ENCODE peak calls at places on chromosomes 13 and 19, in ten cellular contexts. B is upper lobe of right lung, P is colonic mucosa, Y is stomach, C is heart left ventricle, O is psoas muscle, X is thoracic aorta, A is astrocyte, S is mammary epithelial cell, J is endodermal cell. U is an unnamed sample. For H3K27me3 and H3K36me3, the result is how much of the 10 kb centered on the place peaks cover.

GRCh38 chr13:110812111-110812868 is 98.8 kb downstream of the ING1 start:
- DNase-seq in P (no peak), B (peak), S (no peak), O (no peak), A (peak), Y (no peak), C (no peak), X (no peak), J (peak), U (no peak)

GRCh38 chr19:48244289-48244688 is 11.4 kb downstream of the CARD8 start:
- DNase-seq in A (no peak), B (no peak), Y (no peak), J (no peak), X (no peak), C (no peak), P (no peak), O (no peak), S (no peak), U (no peak)

GRCh38 chr13:80337011-80337688 is 3.8 kb downstream of the SPRY2 start:
- DNase-seq in X (no peak), Y (no peak), A (no peak), O (no peak), P (peak), B (no peak), C (no peak), S (peak), J (peak), U (no peak)

GRCh38 chr13:95745752-95746151 is 68.8 kb downstream of the DNAJC3 start:
- DNase-seq in X (no peak), B (no peak), J (no peak), A (no peak), P (no peak), O (no peak), C (no peak), S (no peak), Y (no peak), U (no peak)

GRCh38 chr19:16096281-16096855 is 15.3 kb upstream of the RAB8A start:
- DNase-seq in X (no peak), P (no peak), S (no peak), B (no peak), O (no peak), J (no peak), A (no peak), C (no peak), Y (no peak), U (no peak)

GRCh38 chr19:17180997-17181702 is 34.0 kb upstream of the USE1 start:
- DNase-seq in O (no peak), X (no peak), Y (no peak), J (peak), A (no peak), C (no peak), S (no peak), B (no peak), P (no peak), U (no peak)

GRCh38 chr19:4567584-4568071 is 8.1 kb upstream of the SEMA6B start:
- DNase-seq in A (no peak), B (peak), J (peak), O (peak), X (no peak), C (peak), Y (peak), S (no peak), P (peak), U (peak)

GRCh38 chr13:43284162-43284561 is 260.8 kb downstream of the DNAJC15 start:
- DNase-seq in Y (no peak), O (no peak), J (no peak), X (no peak), B (no peak), C (no peak), A (peak), S (peak), P (no peak), U (no peak)

GRCh38 chr13:78160793-78161192 is 242.2 kb upstream of the EDNRB start:
- DNase-seq in O (no peak), P (no peak), C (no peak), Y (no peak), B (no peak), S (peak), A (peak), X (no peak), J (no peak), U (no peak)

GRCh38 chr13:98022210-98022609 is 68.7 kb downstream of the IPO5 start:
- DNase-seq in O (no peak), A (peak), S (peak), C (no peak), X (no peak), Y (no peak), P (no peak), B (no peak), J (no peak), U (peak)

GRCh38 chr19:4524808-4525562 is 6.7 kb upstream of the PLIN4 start:
- DNase-seq in X (no peak), J (peak), Y (peak), S (peak), A (no peak), O (peak), P (peak), C (peak), B (peak), U (peak)

GRCh38 chr13:98327326-98328314 is 150.6 kb upstream of the RNF113B start:
- DNase-seq in A (peak), O (no peak), P (no peak), C (no peak), B (no peak), J (peak), S (no peak), X (no peak), Y (no peak), U (no peak)

GRCh38 chr19:19406878-19407639 is 1.6 kb downstream of the GATAD2A start:
- DNase-seq in A (peak), B (no peak), P (peak), O (no peak), Y (peak), S (peak), X (no peak), C (no peak), J (no peak), U (peak)

GRCh38 chr13:94917814-94918213 is 205.5 kb upstream of the SOX21 start:
- DNase-seq in A (no peak), C (no peak), X (no peak), P (no peak), O (no peak), Y (no peak), B (no peak), J (peak), S (no peak), U (no peak)

DNA sequence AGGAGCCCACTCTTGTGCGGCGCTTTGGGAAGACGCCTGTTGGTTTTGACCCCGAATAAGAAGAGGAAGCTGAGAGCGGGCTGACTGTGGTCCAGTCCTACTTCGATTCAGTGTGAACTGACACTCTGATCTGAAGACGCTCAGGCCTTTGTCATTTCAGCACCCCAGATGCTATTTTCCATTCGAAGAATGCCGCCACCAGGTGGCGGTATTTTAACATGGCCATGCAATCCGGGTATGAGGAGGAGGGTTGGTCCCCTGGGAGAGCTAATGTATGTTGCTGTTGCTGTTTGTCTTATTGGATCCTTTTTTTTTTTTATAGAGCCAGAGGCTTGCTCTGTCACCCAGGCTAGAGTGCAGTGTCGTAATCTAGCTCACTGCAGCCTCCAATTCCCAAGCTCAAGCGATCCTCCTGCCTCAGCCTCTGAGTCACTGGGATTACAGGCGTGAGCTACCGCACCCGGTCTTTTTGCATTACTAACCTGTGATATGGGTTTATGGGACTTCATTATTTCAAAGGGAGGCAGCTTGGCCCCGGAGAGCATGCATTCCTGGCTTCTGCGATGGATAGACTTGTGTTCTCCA is 803 bp upstream of the TIMM44 start:
- DNase-seq in A (peak), J (peak), X (peak), Y (peak), S (peak), B (peak), C (peak), P (peak), O (peak), U (peak)
- H3K4me3 ChIP-seq in A (peak), J (peak), X (peak), Y (peak), S (peak), B (peak), C (peak), P (peak), O (peak), U (peak)

GRCh38 chr13:71028884-71029283 is 838.1 kb downstream of the DACH1 start:
- DNase-seq in S (no peak), B (no peak), C (no peak), X (no peak), Y (no peak), A (no peak), J (no peak), P (no peak), O (no peak), U (no peak)
- H3K27me3 ChIP-seq in S (under half), B (under half), C (under half), X (under half), Y (under half), A (under half), J (under half), P (under half), O (under half), U (under half)

DNA sequence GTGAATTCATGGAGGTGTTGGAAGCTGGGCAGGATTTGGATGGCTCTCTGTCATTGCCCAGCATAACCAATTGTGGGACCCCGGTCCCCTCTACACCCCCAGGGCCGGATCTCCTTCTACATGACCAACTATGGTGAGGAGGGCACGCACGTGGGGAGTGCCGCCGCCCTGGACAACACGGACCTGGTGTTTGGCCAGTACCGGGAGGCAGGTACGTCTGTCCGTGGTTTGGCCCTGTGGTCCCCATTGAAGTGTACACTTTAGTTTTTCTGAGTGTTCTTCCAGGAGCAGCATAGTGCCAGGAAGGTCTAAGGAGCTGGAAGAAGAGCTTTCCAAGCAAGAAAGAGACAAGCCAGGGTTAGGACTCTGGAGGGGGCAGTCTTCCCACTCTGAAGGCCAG is 13.2 kb downstream of the B3GNT8 start:
- DNase-seq in O (no peak), X (no peak), J (no peak), A (no peak), C (no peak), Y (no peak), S (no peak), B (no peak), P (no peak), U (no peak)
- H3K36me3 ChIP-seq in O (half or more), X (half or more), J (under half), A (under half), C (half or more), Y (half or more), S (under half), B (half or more), P (under half), U (under half)

GRCh38 chr19:51124216-51124615 is 490 bp upstream of the SIGLEC9 start:
- DNase-seq in S (no peak), C (no peak), B (peak), J (no peak), Y (no peak), P (no peak), A (no peak), O (no peak), X (no peak), U (no peak)

GRCh38 chr19:51121257-51121656 is 3.4 kb upstream of the SIGLEC9 start:
- DNase-seq in Y (no peak), J (no peak), A (no peak), B (no peak), C (no peak), X (no peak), S (no peak), P (no peak), O (no peak), U (no peak)

GRCh38 chr19:51123381-51124186 is 1.1 kb upstream of the SIGLEC9 start:
- DNase-seq in B (peak), P (no peak), J (no peak), O (no peak), A (no peak), X (no peak), C (no peak), Y (peak), S (no peak), U (no peak)

GRCh38 chr19:51124729-51125128 is at the start of gene SIGLEC9:
- DNase-seq in C (peak), B (peak), P (no peak), A (no peak), X (no peak), Y (no peak), J (no peak), S (no peak), O (peak), U (no peak)

DNA sequence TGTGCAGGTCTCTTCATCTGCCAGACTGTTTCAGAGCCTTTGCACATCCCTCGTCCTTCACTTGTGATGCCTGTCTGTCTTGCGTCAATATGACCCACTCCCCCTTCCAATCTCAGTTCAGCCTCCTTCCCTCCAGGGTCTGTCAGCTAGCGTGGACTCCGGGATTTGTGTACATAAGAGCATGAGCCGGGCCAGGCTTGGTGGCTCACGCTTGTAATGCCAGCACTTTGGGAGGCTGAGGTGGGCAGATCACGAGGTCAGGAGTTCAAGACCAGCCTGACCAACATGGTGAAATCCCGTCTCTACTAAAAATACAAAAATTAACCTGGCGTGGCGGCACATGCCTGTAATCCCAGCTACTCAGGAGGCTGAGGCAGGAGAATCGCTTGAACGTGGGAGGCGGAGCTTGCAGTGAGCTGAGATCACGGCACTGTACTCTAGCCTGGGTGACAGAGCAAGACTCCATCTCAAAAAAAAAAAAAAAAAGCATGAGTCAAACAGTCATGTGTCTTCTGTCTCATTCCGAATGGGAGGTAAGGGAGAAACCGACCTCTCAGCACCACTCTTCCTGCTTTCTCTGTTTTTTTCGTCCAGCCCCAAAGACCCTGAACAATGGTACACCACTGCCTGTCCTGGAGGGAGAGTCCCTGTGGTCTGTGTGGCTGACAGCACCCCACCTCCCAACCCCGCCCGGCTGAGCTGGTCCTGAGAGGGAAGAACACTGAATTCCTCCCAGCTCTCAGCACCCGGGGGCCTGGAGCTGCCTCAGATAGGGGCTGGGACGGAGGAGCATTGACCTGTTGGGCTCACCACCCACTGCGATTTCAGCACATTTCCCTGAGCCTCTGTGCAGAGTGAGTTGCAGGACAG is 2.4 kb upstream of the SIGLEC9 start:
- DNase-seq in O (no peak), X (no peak), S (peak), A (no peak), Y (no peak), B (no peak), C (no peak), P (no peak), J (no peak), U (no peak)
- H3K4me3 ChIP-seq in O (no peak), X (peak), S (no peak), A (no peak), Y (no peak), B (peak), C (no peak), P (no peak), J (no peak), U (no peak)

GRCh38 chr19:1015782-1016646 is 4.9 kb downstream of the TMEM259 start:
- DNase-seq in S (no peak), X (no peak), A (no peak), Y (no peak), O (no peak), J (no peak), B (no peak), P (no peak), C (no peak), U (no peak)
- H3K27me3 ChIP-seq in S (under half), X (under half), A (under half), Y (under half), O (under half), J (under half), B (under half), P (under half), C (under half), U (under half)

GRCh38 chr13:45341799-45342584 is 1.0 kb upstream of the TPT1 start:
- DNase-seq in P (peak), Y (peak), B (peak), C (no peak), O (peak), A (no peak), X (peak), J (no peak), S (peak), U (no peak)

GRCh38 chr13:45339867-45340266 is 1.1 kb downstream of the TPT1 start:
- DNase-seq in C (no peak), J (no peak), A (no peak), P (no peak), S (no peak), X (no peak), Y (no peak), O (no peak), B (no peak), U (no peak)

GRCh38 chr13:45341034-45341798 is at the start of gene TPT1:
- DNase-seq in Y (peak), X (peak), A (peak), B (peak), S (peak), C (peak), P (peak), J (peak), O (peak), U (peak)

GRCh38 chr13:45339399-45339798 is 1.6 kb downstream of the TPT1 start:
- DNase-seq in O (no peak), S (no peak), P (no peak), Y (no peak), B (no peak), C (no peak), X (no peak), A (no peak), J (no peak), U (no peak)

GRCh38 chr13:45340422-45341033 is 455 bp downstream of the TPT1 start:
- DNase-seq in X (peak), P (peak), O (peak), Y (peak), B (peak), A (peak), S (peak), J (peak), C (peak), U (peak)
- H3K36me3 ChIP-seq in X (under half), P (under half), O (half or more), Y (half or more), B (under half), A (under half), S (under half), J (half or more), C (half or more), U (half or more)

DNA sequence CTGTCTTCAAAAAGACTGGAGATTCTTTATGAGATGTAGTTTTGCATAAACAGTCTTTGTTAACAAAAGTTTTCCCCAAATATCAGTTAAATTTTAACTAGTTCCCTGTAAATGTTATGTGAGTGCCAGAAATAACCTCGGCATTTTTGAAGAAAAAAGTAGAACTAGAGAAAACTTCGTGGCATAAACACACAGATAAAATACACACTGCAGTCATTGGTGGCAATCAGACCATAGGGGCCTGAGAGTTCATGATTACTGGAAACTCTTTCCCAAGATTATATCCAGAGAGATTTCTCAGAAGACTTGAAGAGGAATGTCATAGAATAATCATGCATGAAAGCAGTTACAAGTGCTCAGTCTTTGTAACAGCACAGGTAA is 190.0 kb downstream of the MZT1 start:
- DNase-seq in S (no peak), X (no peak), P (no peak), J (no peak), Y (no peak), C (no peak), O (no peak), B (no peak), A (no peak), U (no peak)
- H3K4me3 ChIP-seq in S (no peak), X (peak), P (no peak), J (no peak), Y (no peak), C (peak), O (no peak), B (no peak), A (no peak), U (no peak)

GRCh38 chr19:13089857-13090507 is 12.7 kb downstream of the LYL1 start:
- DNase-seq in B (no peak), P (no peak), X (no peak), Y (no peak), C (no peak), O (no peak), S (no peak), J (no peak), A (no peak), U (no peak)
- H3K27me3 ChIP-seq in B (under half), P (under half), X (under half), Y (under half), C (under half), O (under half), S (under half), J (under half), A (under half), U (under half)

GRCh38 chr13:51728275-51728673 is 75.7 kb downstream of the DHRS12 start:
- DNase-seq in B (no peak), A (no peak), Y (no peak), X (no peak), O (no peak), C (no peak), S (no peak), J (no peak), P (no peak), U (no peak)

GRCh38 chr13:51729853-51730553 is 74.0 kb downstream of the DHRS12 start:
- DNase-seq in O (peak), P (no peak), S (peak), A (peak), B (no peak), J (no peak), Y (no peak), C (no peak), X (peak), U (peak)

GRCh38 chr13:51728972-51729371 is 75.0 kb downstream of the DHRS12 start:
- DNase-seq in P (no peak), O (no peak), X (no peak), S (peak), C (no peak), A (peak), Y (no peak), J (no peak), B (no peak), U (peak)

GRCh38 chr13:51726446-51727185 is 77.3 kb downstream of the DHRS12 start:
- DNase-seq in P (no peak), Y (no peak), X (no peak), A (peak), J (no peak), C (no peak), O (no peak), B (no peak), S (no peak), U (no peak)

DNA sequence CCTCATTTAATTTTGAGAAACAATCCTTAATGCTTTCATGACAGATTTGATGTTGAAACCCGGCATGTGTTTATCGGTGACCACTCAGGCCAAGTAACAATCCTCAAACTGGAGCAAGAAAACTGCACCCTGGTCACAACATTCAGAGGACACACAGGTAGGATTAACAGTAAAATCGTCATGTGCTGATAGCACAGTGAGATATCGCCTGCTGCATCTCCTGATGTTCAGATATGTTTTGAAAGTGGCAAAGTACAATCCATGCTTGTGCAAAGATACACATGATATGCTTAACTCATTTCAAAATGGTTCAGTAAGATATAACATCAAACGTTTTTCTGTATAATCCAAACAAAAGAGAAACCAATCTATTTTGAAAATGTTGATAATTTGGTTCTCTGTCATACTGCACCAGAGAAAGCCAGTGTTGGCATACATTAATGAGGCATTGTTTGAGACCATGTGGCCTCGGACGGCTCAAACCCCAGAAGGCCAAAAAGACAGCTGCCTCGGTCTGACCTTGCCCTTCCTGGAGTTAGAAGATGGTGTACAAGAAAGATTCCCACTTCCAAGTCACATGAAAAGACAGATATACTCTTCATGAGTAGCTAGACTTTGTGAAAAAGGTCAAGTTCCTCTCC is 76.2 kb downstream of the DHRS12 start:
- DNase-seq in J (no peak), X (no peak), P (no peak), O (no peak), S (no peak), Y (no peak), C (no peak), A (no peak), B (no peak), U (no peak)
- H3K36me3 ChIP-seq in J (under half), X (under half), P (under half), O (under half), S (under half), Y (under half), C (under half), A (under half), B (under half), U (under half)

U was measured in MG63.